ENCODE peak calls at places on chromosomes 13 and 19, in six cellular contexts. F is stimulated activated CD4-positive, alpha-beta T cell treated with anti-CD3 and anti-CD28 coated beads, Interleukin-2, amount 100 ng/mL, for 24 hours; E is fibroblast of lung; S is OCI-LY7; Y is body of pancreas; L is GM04503. V is an unnamed sample.

GRCh38 chr19:45508681-45508930 is 1.3 kb downstream of the VASP start:
- DNase-seq in F (no peak), E (no peak), S (no peak), Y (no peak), L (no peak), V (no peak)

GRCh38 chr13:113073942-113074341 is 31.6 kb upstream of the F7 start:
- DNase-seq in F (no peak), E (no peak), S (no peak), Y (no peak), L (no peak), V (no peak)

GRCh38 chr13:114142640-114143490 is 10.4 kb upstream of the RASA3 start:
- DNase-seq in F (peak; percentile 48), E (no peak), S (peak; percentile 69), Y (peak; percentile 89), L (no peak), V (no peak)

GRCh38 chr19:27776524-27776923 is 1436.4 kb downstream of the UQCRFS1 start:
- DNase-seq in F (no peak), E (no peak), S (no peak), Y (no peak), L (no peak), V (no peak)

GRCh38 chr19:19420570-19421301 is 15.3 kb downstream of the GATAD2A start:
- DNase-seq in F (no peak), E (peak; percentile 38), S (no peak), Y (no peak), L (no peak), V (no peak)

GRCh38 chr13:32135655-32136054 is 104.1 kb downstream of the FRY start:
- DNase-seq in F (no peak), E (peak; percentile 85), S (no peak), Y (no peak), L (peak; percentile 53), V (no peak)

GRCh38 chr13:43878897-43879322 is 630 bp downstream of the CCDC122 start:
- DNase-seq in F (peak; percentile 47), E (peak; percentile 78), S (peak; percentile 33), Y (peak; percentile 75), L (peak; percentile 59), V (peak; percentile 49)

GRCh38 chr19:47032171-47032811 is 12.7 kb downstream of the NPAS1 start:
- DNase-seq in F (peak; percentile 71), E (no peak), S (peak; percentile 69), Y (peak; percentile 72), L (no peak), V (no peak)

GRCh38 chr13:27510082-27510481 is 59.7 kb upstream of the MTIF3 start:
- DNase-seq in F (no peak), E (no peak), S (no peak), Y (no peak), L (no peak), V (no peak)

GRCh38 chr19:40512473-40513344 is 45.9 kb downstream of the SPTBN4 start:
- DNase-seq in F (peak; percentile 24), E (peak; percentile 34), S (no peak), Y (no peak), L (no peak), V (no peak)

GRCh38 chr19:38718747-38719543 is 25.3 kb downstream of the CAPN12 start:
- DNase-seq in F (no peak), E (peak; percentile 76), S (no peak), Y (peak; percentile 71), L (no peak), V (peak; percentile 94)

GRCh38 chr19:17473041-17473440 is 2.7 kb downstream of the SLC27A1 start:
- DNase-seq in F (no peak), E (peak; percentile 87), S (no peak), Y (no peak), L (peak; percentile 66), V (peak; percentile 61)

GRCh38 chr19:48443262-48443661 is 2.5 kb upstream of the GRWD1 start:
- DNase-seq in F (peak; percentile 25), E (no peak), S (no peak), Y (peak; percentile 57), L (no peak), V (no peak)

GRCh38 chr19:45238556-45238955 is 6.7 kb downstream of the EXOC3L2 start:
- DNase-seq in F (no peak), E (no peak), S (no peak), Y (no peak), L (no peak), V (no peak)

GRCh38 chr19:12484011-12484370 is 625 bp downstream of the ZNF709 start:
- DNase-seq in F (no peak), E (peak; percentile 9), S (no peak), Y (no peak), L (no peak), V (no peak)

GRCh38 chr19:10692673-10693264 is 8.5 kb upstream of the QTRT1 start:
- DNase-seq in F (no peak), E (no peak), S (no peak), Y (no peak), L (no peak), V (no peak)

GRCh38 chr19:35784401-35785086 is 9.2 kb downstream of the ARHGAP33 start:
- DNase-seq in F (no peak), E (no peak), S (no peak), Y (no peak), L (no peak), V (no peak)

GRCh38 chr13:93789058-93789457 is 562.5 kb downstream of the GPC6 start:
- DNase-seq in F (no peak), E (no peak), S (no peak), Y (no peak), L (no peak), V (no peak)

GRCh38 chr19:47176627-47177090 is 46.0 kb downstream of the SAE1 start:
- DNase-seq in F (peak; percentile 22), E (peak; percentile 96), S (no peak), Y (no peak), L (peak; percentile 97), V (peak; percentile 63)

GRCh38 chr13:86201477-86201876 is 402.3 kb upstream of the SLITRK6 start:
- DNase-seq in F (no peak), E (no peak), S (no peak), Y (no peak), L (no peak), V (no peak)

GRCh38 chr13:20546559-20546958 is 20.4 kb upstream of the IFT88 start:
- DNase-seq in F (no peak), E (no peak), S (no peak), Y (no peak), L (no peak), V (no peak)

GRCh38 chr19:19528721-19529490 is at the start of gene YJEFN3:
- DNase-seq in F (no peak), E (peak; percentile 62), S (no peak), Y (no peak), L (no peak), V (no peak)

GRCh38 chr19:53942001-53942786 is 20.5 kb upstream of the CACNG8 start:
- DNase-seq in F (peak; percentile 28), E (no peak), S (no peak), Y (no peak), L (no peak), V (no peak)

GRCh38 chr19:328025-328505 is 16.5 kb downstream of the MIER2 start:
- DNase-seq in F (no peak), E (no peak), S (peak; percentile 40), Y (no peak), L (no peak), V (no peak)

GRCh38 chr13:72960541-72960940 is 98.3 kb upstream of the KLF5 start:
- DNase-seq in F (no peak), E (no peak), S (no peak), Y (peak; percentile 40), L (no peak), V (no peak)

GRCh38 chr19:10936661-10937084 is 8.1 kb downstream of the TIMM29 start:
- DNase-seq in F (peak; percentile 18), E (peak; percentile 75), S (peak; percentile 88), Y (peak; percentile 68), L (peak; percentile 21), V (peak; percentile 46)

GRCh38 chr13:50909605-50910482 is at the start of gene RNASEH2B:
- DNase-seq in F (peak; percentile 79), E (peak; percentile 67), S (peak; percentile 93), Y (peak; percentile 65), L (no peak), V (peak; percentile 48)

GRCh38 chr13:30257433-30258099 is 49.8 kb downstream of the KATNAL1 start:
- DNase-seq in F (no peak), E (peak; percentile 47), S (peak; percentile 54), Y (no peak), L (no peak), V (no peak)